ENCODE peak calls at places on chromosomes 13 and 19, in seven cellular contexts. I is MM.1S, S is GM23338, Z is hepatocyte, F is PC-9, P is GM23248, Q is OCI-LY7. N is an unnamed sample.

GRCh38 chr19:32068805-32069204 is 276.6 kb upstream of the ZNF507 start:
- DNase-seq in I (no peak), F (no peak), S (no peak), Q (no peak), Z (no peak), P (no peak), N (no peak)

GRCh38 chr19:51514866-51515481 is 13.4 kb upstream of the SIGLEC12 start:
- DNase-seq in F (no peak), P (peak; percentile 65), Q (peak; percentile 66), S (peak; percentile 82), I (peak; percentile 39), Z (peak; percentile 65), N (peak; percentile 92)

GRCh38 chr13:94249512-94249911 is 230.0 kb downstream of the DCT start:
- DNase-seq in Z (no peak), S (peak; percentile 28), P (peak; percentile 78), F (no peak), Q (no peak), I (no peak), N (no peak)

GRCh38 chr13:49097374-49097773 is 121.7 kb downstream of the FNDC3A start:
- DNase-seq in P (peak; percentile 63), Q (no peak), S (no peak), I (no peak), F (no peak), Z (no peak), N (no peak)

GRCh38 chr19:19064098-19064722 is 416 bp downstream of the SLC25A42 start:
- DNase-seq in Q (peak; percentile 78), Z (no peak), P (no peak), F (no peak), S (no peak), I (peak; percentile 23), N (no peak)

GRCh38 chr13:49403966-49404365 is 39.9 kb downstream of the CAB39L start:
- DNase-seq in P (no peak), F (no peak), I (no peak), Q (no peak), S (no peak), Z (no peak), N (no peak)

GRCh38 chr13:98225036-98225940 is 48.2 kb upstream of the RNF113B start:
- DNase-seq in P (no peak), S (no peak), F (no peak), Z (no peak), I (no peak), Q (no peak), N (no peak)

GRCh38 chr13:51721485-51721884 is 82.5 kb downstream of the DHRS12 start:
- DNase-seq in Q (no peak), Z (no peak), S (no peak), P (no peak), F (no peak), I (peak; percentile 8), N (no peak)

GRCh38 chr13:53151692-53152421 is 123.2 kb downstream of the OLFM4 start:
- DNase-seq in F (peak; percentile 14), P (peak; percentile 40), S (peak; percentile 87), Z (peak; percentile 77), Q (peak; percentile 68), I (peak; percentile 92), N (peak; percentile 92)

GRCh38 chr19:15394426-15394825 is 14.8 kb upstream of the AKAP8 start:
- DNase-seq in S (no peak), Z (no peak), P (no peak), F (no peak), I (no peak), Q (no peak), N (no peak)

GRCh38 chr13:40992678-40993077 is 26.4 kb downstream of the ELF1 start:
- DNase-seq in P (no peak), F (no peak), Z (no peak), I (peak; percentile 11), S (no peak), Q (no peak), N (peak; percentile 62)

GRCh38 chr19:17677002-17677401 is 11.2 kb downstream of the UNC13A start:
- DNase-seq in P (no peak), F (peak; percentile 14), S (peak; percentile 67), Z (no peak), Q (peak; percentile 47), I (no peak), N (peak; percentile 58)

GRCh38 chr19:46256855-46257254 is 27.3 kb downstream of the IGFL1 start:
- DNase-seq in S (no peak), I (no peak), Z (no peak), P (peak; percentile 60), Q (no peak), F (no peak), N (no peak)

GRCh38 chr13:98650376-98651107 is 73.6 kb upstream of the STK24 start:
- DNase-seq in F (peak; percentile 85), Z (peak; percentile 82), Q (no peak), P (no peak), S (no peak), I (no peak), N (peak; percentile 67)

GRCh38 chr19:47490031-47490430 is 6.0 kb upstream of the KPTN start:
- DNase-seq in P (no peak), F (no peak), S (no peak), I (no peak), Z (no peak), Q (no peak), N (no peak)

GRCh38 chr13:82879921-82880320 is 1002.4 kb downstream of the SLITRK1 start:
- DNase-seq in S (no peak), I (no peak), Q (no peak), P (no peak), Z (no peak), F (no peak), N (no peak)

GRCh38 chr19:3961007-3961406 is 9.9 kb downstream of the DAPK3 start:
- DNase-seq in F (no peak), I (no peak), P (no peak), Q (no peak), Z (no peak), S (no peak), N (no peak)

GRCh38 chr19:47056416-47056815 is 8.0 kb upstream of the TMEM160 start:
- DNase-seq in F (no peak), Q (no peak), Z (no peak), P (no peak), S (no peak), I (no peak), N (no peak)

GRCh38 chr13:75495938-75496337 is 14.0 kb upstream of the TBC1D4 start:
- DNase-seq in Z (no peak), F (no peak), Q (no peak), P (peak; percentile 80), S (no peak), I (no peak), N (no peak)

GRCh38 chr19:12802267-12803106 is 618 bp downstream of the THSD8 start:
- DNase-seq in P (peak; percentile 48), I (no peak), Z (no peak), Q (no peak), S (no peak), F (no peak), N (no peak)

GRCh38 chr13:112115403-112116091 is 48.6 kb downstream of the SOX1 start:
- DNase-seq in Q (no peak), I (no peak), S (no peak), F (no peak), P (no peak), Z (no peak), N (no peak)

GRCh38 chr13:41107584-41108014 is 25.0 kb downstream of the KBTBD6 start:
- DNase-seq in S (peak; percentile 21), P (no peak), Q (no peak), I (no peak), F (no peak), Z (no peak), N (no peak)

GRCh38 chr13:80716610-80717081 is 375.7 kb upstream of the SPRY2 start:
- DNase-seq in Q (no peak), P (no peak), I (no peak), S (peak; percentile 64), F (no peak), Z (peak; percentile 60), N (no peak)

GRCh38 chr13:44713793-44714469 is 137.8 kb upstream of the TSC22D1 start:
- DNase-seq in P (peak; percentile 95), F (peak; percentile 79), Q (no peak), I (no peak), Z (peak; percentile 26), S (no peak), N (no peak)

GRCh38 chr19:51140441-51140840 is 1.7 kb upstream of the SIGLEC7 start:
- DNase-seq in F (no peak), I (no peak), S (peak; percentile 47), P (no peak), Z (no peak), Q (no peak), N (no peak)

GRCh38 chr19:35279985-35280821 is 2.1 kb upstream of the HAMP start:
- DNase-seq in P (no peak), F (no peak), I (no peak), S (no peak), Q (peak; percentile 39), Z (no peak), N (no peak)

GRCh38 chr13:27415116-27415515 is 9.3 kb upstream of the GTF3A start:
- DNase-seq in S (no peak), P (no peak), I (no peak), F (no peak), Z (no peak), Q (no peak), N (no peak)
- H3K27ac ChIP-seq in S (no peak overlapping the region), P (no peak overlapping the region), I (no peak overlapping the region), F (no peak overlapping the region), Z (no peak overlapping the region), Q (no peak overlapping the region), N (no peak overlapping the region)

DNA sequence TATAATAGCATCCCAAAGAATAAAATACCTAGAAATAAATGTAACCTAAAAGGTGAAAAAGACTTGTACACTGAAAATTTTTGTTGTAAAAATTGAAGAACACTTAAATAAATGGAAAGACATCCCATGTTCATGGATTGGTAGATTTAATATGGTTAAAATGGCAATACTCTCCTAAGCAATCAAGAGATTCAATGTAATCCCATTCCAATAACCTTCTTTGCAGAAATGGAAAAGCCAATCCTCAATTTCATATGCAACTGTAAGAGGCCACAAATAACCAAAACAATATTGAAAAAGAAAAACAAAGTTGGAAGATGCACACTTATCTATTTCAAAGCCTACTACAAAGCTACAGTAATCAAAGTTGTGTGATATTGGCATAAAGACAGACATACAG is 17.7 kb downstream of the DZIP1 start:
- DNase-seq in I (no peak), Z (no peak), P (no peak), F (no peak), Q (no peak), S (no peak), N (no peak)
- H3K9me2 ChIP-seq in I (no peaks in the 10 kb centered on the region), Z (no peaks in the 10 kb centered on the region), P (no peaks in the 10 kb centered on the region), F (no peaks in the 10 kb centered on the region), Q (no peaks in the 10 kb centered on the region), S (no peaks in the 10 kb centered on the region), N (no peaks in the 10 kb centered on the region)

GRCh38 chr13:113407103-113407530 is 43.2 kb upstream of the GRTP1 start:
- DNase-seq in F (no peak), Q (no peak), S (no peak), P (no peak), I (no peak), Z (no peak), N (no peak)
- H3K4me3 ChIP-seq in F (no peak overlapping the region), Q (no peak overlapping the region), S (no peak overlapping the region), P (no peak overlapping the region), I (no peak overlapping the region), Z (no peak overlapping the region), N (no peak overlapping the region)

GRCh38 chr19:2070436-2070827 is 19.4 kb upstream of the MKNK2 start:
- DNase-seq in Q (no peak), S (no peak), Z (no peak), I (no peak), P (no peak), F (no peak), N (no peak)
- H3K27ac ChIP-seq in Q (no peak overlapping the region), S (no peak overlapping the region), Z (no peak overlapping the region), I (no peak overlapping the region), P (no peak overlapping the region), F (no peak overlapping the region), N (no peak overlapping the region)

N was measured in Karpas-422.